ENCODE peak calls at places on chromosome 11, in six cellular contexts. W is GM12891, S is HepG2, M is K562, Z is H1, D is GM12878. A is an unnamed sample.

GRCh38 chr11:78350101-78350645 is 67.4 kb downstream of the GAB2 start:
- DNase-seq in Z (no peak), D (peak), M (peak), W (no peak), S (no peak), A (no peak)

GRCh38 chr11:9887492-9887891 is 223.6 kb downstream of the SWAP70 start:
- DNase-seq in Z (no peak), D (no peak), S (no peak), W (no peak), M (no peak), A (no peak)

GRCh38 chr11:111851067-111851466 is 20.3 kb downstream of the ALG9 start:
- DNase-seq in D (no peak), Z (no peak), S (no peak), M (no peak), W (no peak), A (no peak)

GRCh38 chr11:68584097-68584496 is 100.2 kb upstream of the GAL start:
- DNase-seq in M (peak), S (peak), W (peak), D (no peak), Z (peak), A (peak)

GRCh38 chr11:126949066-126949945 is 51.3 kb downstream of the KIRREL3 start:
- DNase-seq in S (no peak), W (no peak), D (no peak), M (no peak), Z (no peak), A (no peak)

GRCh38 chr11:72038491-72038890 is 39.8 kb downstream of the IL18BP start:
- DNase-seq in M (no peak), S (no peak), W (no peak), Z (no peak), D (no peak), A (no peak)

GRCh38 chr11:32141886-32142546 is 51.1 kb downstream of the RCN1 start:
- DNase-seq in Z (no peak), W (no peak), D (no peak), S (peak), M (no peak), A (no peak)

GRCh38 chr11:104060004-104060403 is 23.6 kb downstream of the DDI1 start:
- DNase-seq in W (no peak), M (no peak), Z (no peak), D (no peak), S (no peak), A (no peak)

GRCh38 chr11:128713595-128713994 is 19.7 kb downstream of the FLI1 start:
- DNase-seq in S (no peak), M (no peak), W (no peak), Z (no peak), D (no peak), A (no peak)

GRCh38 chr11:11841121-11841604 is 609 bp upstream of the USP47 start:
- DNase-seq in D (no peak), S (peak), W (no peak), Z (no peak), M (peak), A (peak)

GRCh38 chr11:112163875-112164521 is at the start of gene IL18:
- DNase-seq in M (peak), S (no peak), W (no peak), Z (peak), D (no peak), A (no peak)

GRCh38 chr11:6622261-6623171 is 3.3 kb upstream of the TPP1 start:
- DNase-seq in W (no peak), D (no peak), Z (no peak), M (no peak), S (no peak), A (no peak)

GRCh38 chr11:45543808-45544422 is 121.5 kb downstream of the CHST1 start:
- DNase-seq in M (peak), S (no peak), W (no peak), Z (peak), D (no peak), A (no peak)

GRCh38 chr11:95764267-95764898 is 25.2 kb downstream of the FAM76B start:
- DNase-seq in Z (no peak), S (peak), W (peak), M (peak), D (no peak), A (no peak)

GRCh38 chr11:95767498-95767897 is 22.1 kb downstream of the FAM76B start:
- DNase-seq in D (no peak), W (no peak), M (no peak), Z (no peak), S (no peak), A (no peak)

GRCh38 chr11:95768521-95768920 is 21.1 kb downstream of the FAM76B start:
- DNase-seq in M (no peak), S (no peak), Z (no peak), D (no peak), W (no peak), A (no peak)
- TF ChIP-seq POLR2A in M (no peak), S (no peak), Z (no peak), D (no peak), W (no peak), A (no peak)

GRCh38 chr11:124673333-124674167 is at the start of the genes SIAE and SPA17:
- DNase-seq in M (peak), Z (peak), S (peak), W (peak), D (peak), A (peak)

GRCh38 chr11:124672531-124673215 is 866 bp downstream of the SIAE start:
- DNase-seq in Z (no peak), M (peak), D (no peak), W (no peak), S (no peak), A (no peak)

GRCh38 chr11:124667601-124668000 is 5.9 kb downstream of the SIAE start:
- DNase-seq in D (no peak), S (no peak), M (peak), W (no peak), Z (no peak), A (no peak)

GRCh38 chr11:124669193-124669592 is 4.3 kb downstream of the SIAE start:
- DNase-seq in S (peak), W (no peak), D (no peak), Z (peak), M (peak), A (no peak)

GRCh38 chr11:124670732-124671131 is 2.8 kb downstream of the SIAE start:
- DNase-seq in W (no peak), D (no peak), M (no peak), Z (no peak), S (no peak), A (no peak)
- TF ChIP-seq TAF1 in W (no peak), D (no peak), M (no peak), Z (no peak), S (no peak), A (no peak)

DNA sequence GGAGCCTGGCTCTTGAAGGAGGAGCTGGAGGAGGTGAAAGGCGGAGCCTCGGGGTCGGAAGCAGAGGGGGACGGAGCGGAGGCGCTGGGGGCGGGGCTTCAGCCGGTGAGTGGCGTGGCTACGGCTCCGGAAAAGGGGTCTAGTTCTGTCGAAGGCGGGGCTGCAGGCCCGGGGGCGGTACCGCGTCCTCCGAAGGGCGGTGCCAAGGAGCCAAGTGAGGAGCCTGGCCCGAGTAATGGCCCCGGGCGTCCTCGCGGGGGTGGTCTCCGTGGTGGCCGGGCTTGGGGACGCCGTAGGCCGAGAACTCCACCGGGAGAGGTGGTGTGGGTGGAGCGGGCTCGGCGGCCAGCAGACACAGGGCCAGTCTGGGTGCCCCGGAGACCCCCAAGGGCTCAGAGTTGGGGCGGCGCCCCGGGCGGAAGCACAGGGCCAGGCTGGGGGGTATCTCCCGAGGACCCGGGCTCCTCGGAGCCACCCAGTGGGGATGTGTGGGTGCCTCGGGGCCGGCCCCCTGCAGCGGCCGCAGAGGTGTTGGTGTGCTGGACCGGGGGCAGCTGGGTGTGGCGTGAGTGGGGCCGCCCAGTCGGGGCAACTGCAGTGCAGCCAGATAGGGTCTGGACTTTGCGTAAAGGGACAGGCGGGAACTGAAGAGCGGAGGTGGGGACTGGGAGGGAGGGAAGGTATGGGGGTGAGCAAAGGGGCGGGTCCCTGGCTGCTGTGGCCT is 697 bp downstream of the FKBP2 start:
- DNase-seq in Z (peak), S (peak), W (peak), D (no peak), M (peak), A (peak)
- TF ChIP-seq POLR2AphosphoS5 in Z (peak), S (peak), W (peak), D (peak), M (peak), A (peak)

GRCh38 chr11:102464037-102464436 is 11.5 kb upstream of the TMEM123 start:
- DNase-seq in W (no peak), Z (no peak), M (no peak), D (no peak), S (no peak), A (no peak)
- TF ChIP-seq POLR2A in W (no peak), Z (no peak), M (no peak), D (no peak), S (no peak), A (no peak)

GRCh38 chr11:92211576-92212167 is 12.9 kb upstream of the FAT3 start:
- DNase-seq in M (no peak), D (no peak), Z (no peak), W (no peak), S (peak), A (no peak)
- TF ChIP-seq TAF1 in M (no peak), D (no peak), Z (no peak), W (no peak), S (no peak), A (no peak)